ENCODE peak calls at places on chromosomes 5 and 9, in nine cellular contexts. U is AG04450, E is nucleus accumbens, T is hippocampal formation, L is NB4, S is iPS-NIHi11, Q is fibroblast of lung, J is iris pigment epithelial cell, K is fibroblast of mammary gland. X is an unnamed sample.
A peak's percentile ranks its signal among the peaks of the same experiment; 100 is the strongest.

GRCh38 chr9:137725598-137725997 is 106.8 kb downstream of the EHMT1 start:
- DNase-seq in U (no peak), E (no peak), T (no peak), L (no peak), S (no peak), Q (no peak), J (no peak), K (no peak), X (no peak)

GRCh38 chr9:99112750-99113417 is 8.0 kb downstream of the TGFBR1 start:
- DNase-seq in U (no peak), E (no peak), T (no peak), L (no peak), S (no peak), Q (no peak), J (no peak), K (no peak), X (no peak)

GRCh38 chr9:136386018-136386417 is 12.5 kb upstream of the CARD9 start:
- DNase-seq in U (no peak), E (no peak), T (no peak), L (peak; percentile 93), S (no peak), Q (peak; percentile 49), J (no peak), K (peak; percentile 18), X (no peak)

GRCh38 chr9:104386425-104387069 is 117.5 kb upstream of the OR13F1 start:
- DNase-seq in U (no peak), E (no peak), T (peak; percentile 64), L (peak; percentile 45), S (peak; percentile 56), Q (peak; percentile 18), J (peak; percentile 67), K (peak; percentile 57), X (peak; percentile 13)

GRCh38 chr5:172800088-172800551 is 29.1 kb upstream of the DUSP1 start:
- DNase-seq in U (peak; percentile 88), E (no peak), T (no peak), L (peak; percentile 94), S (no peak), Q (peak; percentile 92), J (peak; percentile 100), K (peak; percentile 98), X (peak; percentile 34)

GRCh38 chr5:135133181-135133580 is 99.2 kb upstream of the PITX1 start:
- DNase-seq in U (no peak), E (no peak), T (no peak), L (no peak), S (no peak), Q (no peak), J (no peak), K (no peak), X (no peak)

GRCh38 chr5:14199902-14200301 is 56.8 kb downstream of the TRIO start:
- DNase-seq in U (no peak), E (no peak), T (no peak), L (no peak), S (no peak), Q (peak; percentile 49), J (peak; percentile 50), K (no peak), X (no peak)

GRCh38 chr5:96072138-96072790 is 110.6 kb upstream of the ELL2 start:
- DNase-seq in U (no peak), E (no peak), T (no peak), L (peak; percentile 14), S (no peak), Q (no peak), J (no peak), K (no peak), X (no peak)

GRCh38 chr9:113823421-113823820 is 52.7 kb upstream of the ZNF618 start:
- DNase-seq in U (no peak), E (no peak), T (no peak), L (no peak), S (no peak), Q (peak; percentile 5), J (no peak), K (no peak), X (no peak)

GRCh38 chr5:172820046-172820767 is 13.8 kb upstream of the ERGIC1 start:
- DNase-seq in U (no peak), E (no peak), T (no peak), L (no peak), S (no peak), Q (peak; percentile 79), J (no peak), K (peak; percentile 91), X (no peak)

GRCh38 chr5:158013939-158014338 is 155.0 kb upstream of the CLINT1 start:
- DNase-seq in U (no peak), E (no peak), T (peak; percentile 4), L (no peak), S (peak; percentile 71), Q (peak; percentile 54), J (peak; percentile 42), K (peak; percentile 74), X (peak; percentile 25)

GRCh38 chr5:21688655-21689054 is 1164.5 kb downstream of the CDH12 start:
- DNase-seq in U (peak; percentile 15), E (no peak), T (no peak), L (no peak), S (no peak), Q (peak; percentile 42), J (peak; percentile 63), K (peak; percentile 71), X (no peak)

GRCh38 chr5:96530901-96531300 is 97.9 kb upstream of the PCSK1 start:
- DNase-seq in U (no peak), E (no peak), T (no peak), L (no peak), S (no peak), Q (no peak), J (peak; percentile 42), K (peak; percentile 30), X (no peak)

GRCh38 chr9:128254855-128255759 is 20.7 kb downstream of the GOLGA2 start:
- DNase-seq in U (no peak), E (no peak), T (peak; percentile 20), L (peak; percentile 57), S (peak; percentile 95), Q (peak; percentile 36), J (no peak), K (peak; percentile 42), X (peak; percentile 35)

GRCh38 chr5:133297293-133297692 is 245.5 kb downstream of the HSPA4 start:
- DNase-seq in U (no peak), E (no peak), T (no peak), L (no peak), S (no peak), Q (no peak), J (no peak), K (no peak), X (no peak)

GRCh38 chr5:558326-558725 is 34.1 kb upstream of the SLC9A3 start:
- DNase-seq in U (no peak), E (no peak), T (no peak), L (no peak), S (no peak), Q (no peak), J (no peak), K (no peak), X (no peak)

GRCh38 chr9:27194401-27195091 is 85.5 kb downstream of the TEK start:
- DNase-seq in U (peak; percentile 37), E (no peak), T (no peak), L (peak; percentile 37), S (no peak), Q (peak; percentile 89), J (peak; percentile 95), K (peak; percentile 89), X (no peak)

GRCh38 chr9:87643111-87643650 is 82.7 kb upstream of the CTSL start:
- DNase-seq in U (no peak), E (no peak), T (no peak), L (no peak), S (no peak), Q (no peak), J (no peak), K (no peak), X (no peak)

GRCh38 chr9:89564257-89564878 is 40.4 kb upstream of the GADD45G start:
- DNase-seq in U (no peak), E (no peak), T (no peak), L (peak; percentile 70), S (peak; percentile 84), Q (no peak), J (peak; percentile 28), K (no peak), X (peak; percentile 47)

GRCh38 chr5:58043607-58043945 is 416.3 kb downstream of the PLK2 start:
- DNase-seq in U (no peak), E (no peak), T (no peak), L (no peak), S (no peak), Q (no peak), J (no peak), K (no peak), X (no peak)

GRCh38 chr9:132769895-132770774 is 99.9 kb downstream of the GTF3C4 start:
- DNase-seq in U (no peak), E (no peak), T (no peak), L (peak; percentile 82), S (peak; percentile 85), Q (peak; percentile 59), J (peak; percentile 65), K (peak; percentile 57), X (peak; percentile 31)

GRCh38 chr5:22896155-22896554 is 43.0 kb upstream of the CDH12 start:
- DNase-seq in U (no peak), E (no peak), T (no peak), L (no peak), S (no peak), Q (no peak), J (no peak), K (no peak), X (no peak)

GRCh38 chr5:429453-430188 is 13.4 kb upstream of the EXOC3 start:
- DNase-seq in U (no peak), E (no peak), T (no peak), L (no peak), S (peak; percentile 50), Q (peak; percentile 54), J (no peak), K (peak; percentile 37), X (no peak)

GRCh38 chr5:83509535-83509934 is 38.0 kb downstream of the VCAN start:
- DNase-seq in U (no peak), E (no peak), T (no peak), L (peak; percentile 1), S (peak; percentile 13), Q (peak; percentile 94), J (peak; percentile 77), K (peak; percentile 46), X (peak; percentile 8)

GRCh38 chr5:127934791-127935256 is 148.7 kb upstream of the SLC12A2 start:
- DNase-seq in U (no peak), E (no peak), T (no peak), L (peak; percentile 3), S (peak; percentile 50), Q (peak; percentile 86), J (peak; percentile 74), K (peak; percentile 43), X (no peak)

GRCh38 chr9:71858812-71859211 is 52.2 kb downstream of the ABHD17B start:
- DNase-seq in U (no peak), E (no peak), T (no peak), L (no peak), S (no peak), Q (peak; percentile 44), J (peak; percentile 66), K (peak; percentile 42), X (no peak)

GRCh38 chr5:139762624-139763170 is 32.9 kb upstream of the PSD2 start:
- DNase-seq in U (no peak), E (no peak), T (no peak), L (no peak), S (no peak), Q (no peak), J (no peak), K (no peak), X (no peak)

GRCh38 chr5:53679261-53679660 is 118.8 kb downstream of the NDUFS4 start:
- DNase-seq in U (no peak), E (no peak), T (no peak), L (no peak), S (no peak), Q (peak; percentile 26), J (peak; percentile 45), K (peak; percentile 8), X (no peak)

GRCh38 chr5:141783599-141784296 is 94.5 kb downstream of the PCDH1 start:
- DNase-seq in U (no peak), E (peak; percentile 19), T (no peak), L (no peak), S (peak; percentile 51), Q (peak; percentile 10), J (no peak), K (no peak), X (no peak)

GRCh38 chr9:135850737-135851136 is 56.6 kb downstream of the CAMSAP1 start:
- DNase-seq in U (no peak), E (no peak), T (no peak), L (no peak), S (no peak), Q (peak; percentile 29), J (peak; percentile 34), K (no peak), X (no peak)

GRCh38 chr9:4315582-4316215 is 15.8 kb upstream of the GLIS3 start:
- DNase-seq in U (no peak), E (no peak), T (peak; percentile 33), L (peak; percentile 91), S (peak; percentile 77), Q (peak; percentile 67), J (peak; percentile 78), K (peak; percentile 83), X (peak; percentile 72)